ENCODE peak calls at places on chromosomes 4 and X, in six cellular contexts. V is H9, P is AG09319, Z is sigmoid colon, H is upper lobe of right lung, U is hepatocyte. A is an unnamed sample.

GRCh38 chr4:53686521-53686920 is 95.2 kb upstream of the LNX1 start:
- DNase-seq in V (no peak), P (no peak), Z (no peak), H (no peak), U (no peak), A (no peak)

GRCh38 chr4:153472122-153473037 is 6.2 kb downstream of the TMEM131L start:
- DNase-seq in V (no peak), P (no peak), Z (no peak), H (no peak), U (no peak), A (peak)

GRCh38 chr4:48180234-48180633 is 46.2 kb upstream of the TXK start:
- DNase-seq in V (no peak), P (no peak), Z (no peak), H (no peak), U (no peak), A (no peak)

GRCh38 chrX:49272426-49272825 is 2.8 kb downstream of the PPP1R3F start:
- DNase-seq in V (no peak), P (no peak), Z (peak), H (no peak), U (no peak), A (no peak)

GRCh38 chrX:47129879-47130358 is 14.6 kb downstream of the NDUFB11 start:
- DNase-seq in V (no peak), P (no peak), Z (peak), H (no peak), U (no peak), A (no peak)

GRCh38 chr4:45284400-45285085 is 558.2 kb upstream of the GNPDA2 start:
- DNase-seq in V (no peak), P (no peak), Z (no peak), H (peak), U (no peak), A (no peak)

GRCh38 chr4:7392438-7393374 is 42.0 kb downstream of the PSAPL1 start:
- DNase-seq in V (peak), P (no peak), Z (no peak), H (no peak), U (no peak), A (no peak)

GRCh38 chrX:15616531-15616930 is 15.8 kb upstream of the ACE2 start:
- DNase-seq in V (no peak), P (no peak), Z (no peak), H (no peak), U (no peak), A (no peak)

GRCh38 chr4:143352720-143353119 is 16.0 kb downstream of the GAB1 start:
- DNase-seq in V (no peak), P (no peak), Z (no peak), H (no peak), U (no peak), A (no peak)

GRCh38 chr4:53694666-53695065 is 103.4 kb upstream of the LNX1 start:
- DNase-seq in V (no peak), P (no peak), Z (no peak), H (no peak), U (no peak), A (no peak)

GRCh38 chr4:3514221-3514780 is 17.9 kb downstream of the LRPAP1 start:
- DNase-seq in V (no peak), P (no peak), Z (no peak), H (no peak), U (no peak), A (no peak)

GRCh38 chr4:183505556-183506388 is 914 bp downstream of the ING2 start:
- DNase-seq in V (peak), P (peak), Z (peak), H (peak), U (peak), A (peak)

GRCh38 chr4:143616771-143617170 is 83.7 kb downstream of the FREM3 start:
- DNase-seq in V (no peak), P (no peak), Z (no peak), H (no peak), U (no peak), A (peak)

GRCh38 chrX:148037020-148037419 is 55.9 kb downstream of the FMR1NB start:
- DNase-seq in V (no peak), P (no peak), Z (no peak), H (no peak), U (no peak), A (no peak)

GRCh38 chr4:189769131-189769530 is 171.5 kb upstream of the FRG1 start:
- DNase-seq in V (peak), P (no peak), Z (no peak), H (no peak), U (no peak), A (no peak)

GRCh38 chrX:141839856-141840255 is 1.7 kb downstream of the MAGEC3 start:
- DNase-seq in V (no peak), P (no peak), Z (no peak), H (no peak), U (no peak), A (no peak)

GRCh38 chr4:80017125-80017854 is 55.7 kb downstream of the ANTXR2 start:
- DNase-seq in V (no peak), P (no peak), Z (no peak), H (no peak), U (no peak), A (no peak)

GRCh38 chr4:89765966-89766365 is 71.0 kb downstream of the SNCA start:
- DNase-seq in V (no peak), P (peak), Z (no peak), H (no peak), U (no peak), A (no peak)

GRCh38 chr4:128465523-128465922 is 177.9 kb upstream of the PGRMC2 start:
- DNase-seq in V (no peak), P (no peak), Z (no peak), H (no peak), U (no peak), A (no peak)

GRCh38 chrX:72461766-72462165 is 110.9 kb downstream of the HDAC8 start:
- DNase-seq in V (no peak), P (no peak), Z (no peak), H (no peak), U (no peak), A (no peak)

GRCh38 chrX:123424546-123424945 is 240.5 kb downstream of the GRIA3 start:
- DNase-seq in V (no peak), P (no peak), Z (no peak), H (no peak), U (no peak), A (peak)

GRCh38 chrX:51837926-51838325 is 55.5 kb upstream of the MAGED1 start:
- DNase-seq in V (no peak), P (peak), Z (peak), H (no peak), U (peak), A (no peak)

GRCh38 chrX:44344687-44345086 is 1.2 kb upstream of the EFHC2 start:
- DNase-seq in V (no peak), P (no peak), Z (no peak), H (no peak), U (no peak), A (no peak)

GRCh38 chrX:44343412-44343942 is at the start of gene EFHC2:
- DNase-seq in V (peak), P (no peak), Z (peak), H (peak), U (peak), A (peak)

GRCh38 chrX:44338361-44338760 is 5.1 kb downstream of the EFHC2 start:
- DNase-seq in V (no peak), P (no peak), Z (no peak), H (no peak), U (no peak), A (no peak)

GRCh38 chrX:44342866-44343265 is 606 bp downstream of the EFHC2 start:
- DNase-seq in V (no peak), P (no peak), Z (no peak), H (no peak), U (no peak), A (no peak)

DNA sequence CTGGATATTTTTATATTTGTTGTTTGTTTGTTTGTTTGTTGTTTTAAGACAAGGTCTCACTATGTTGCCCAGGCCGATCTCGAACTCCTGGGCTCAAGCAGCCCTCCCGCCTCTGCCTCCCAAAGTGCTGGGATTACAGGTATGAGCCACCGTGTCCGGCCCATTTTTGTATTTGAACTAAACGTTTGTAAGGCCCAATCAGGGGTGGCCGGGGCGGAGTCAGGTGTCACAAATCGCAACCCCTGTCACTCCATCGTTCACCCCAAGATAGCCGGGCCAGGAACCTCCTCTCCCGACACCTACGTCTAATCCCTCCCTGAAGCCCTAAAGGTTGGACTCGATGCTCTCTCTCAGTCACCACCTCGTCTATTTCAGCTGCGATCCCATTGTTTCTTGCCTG is 722 bp upstream of the EFHC2 start:
- DNase-seq in V (peak), P (no peak), Z (no peak), H (peak), U (no peak), A (peak)
- TF ChIP-seq CTCF in V (no peak), P (no peak), Z (no peak), H (no peak), U (no peak), A (no peak)

DNA sequence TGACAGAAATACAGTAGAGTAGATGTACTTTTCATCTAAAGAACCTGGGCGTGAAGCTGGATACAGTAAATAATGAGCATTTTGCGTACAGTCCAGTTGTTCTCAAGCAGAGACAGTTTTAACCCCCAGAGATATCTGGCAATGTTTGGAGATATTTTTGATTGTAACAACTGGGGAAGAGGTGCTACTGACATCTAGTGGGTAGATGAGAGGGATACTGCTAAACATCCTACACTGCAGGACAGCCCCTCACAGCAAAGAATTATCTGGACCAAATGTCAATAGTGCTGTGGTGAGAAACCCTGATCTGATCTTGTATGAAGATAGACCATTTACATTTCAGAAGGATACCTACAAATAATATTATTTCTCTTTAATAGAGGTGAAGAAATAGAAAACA is 200.2 kb upstream of the FAM47A start:
- DNase-seq in V (no peak), P (no peak), Z (no peak), H (no peak), U (no peak), A (no peak)
- TF ChIP-seq CTCF in V (peak), P (peak), Z (no peak), H (peak), U (peak), A (no peak)

DNA sequence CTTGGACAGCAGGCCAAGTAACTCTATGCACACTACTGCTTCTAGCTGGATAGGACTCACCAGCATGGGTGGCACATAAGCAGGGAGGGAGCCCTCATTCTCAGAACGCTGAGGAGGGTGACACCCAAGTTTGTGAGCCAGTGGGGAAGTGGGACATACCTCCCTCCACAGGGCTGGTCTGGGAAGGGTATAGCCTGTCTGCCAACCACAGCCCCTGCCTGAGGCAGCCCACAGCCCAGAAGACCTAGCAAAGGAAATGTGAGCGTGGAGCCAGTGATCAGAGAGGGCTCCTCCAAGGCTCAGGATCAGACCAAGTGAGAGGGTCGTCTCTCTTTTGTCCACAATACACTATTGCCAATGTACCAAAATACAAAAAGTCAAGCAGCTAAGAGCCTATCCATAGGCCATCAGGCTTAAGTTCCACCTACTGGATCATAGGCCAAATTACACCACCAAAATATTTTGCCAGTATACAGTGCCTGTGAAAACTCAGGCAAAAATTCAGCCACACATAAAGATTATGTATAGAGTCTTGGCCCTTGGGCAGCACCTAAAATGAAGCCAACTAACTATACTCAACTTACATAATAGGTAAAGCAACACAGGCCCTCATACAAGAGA is 1203.1 kb downstream of the PCDH18 start:
- DNase-seq in V (no peak), P (no peak), Z (no peak), H (no peak), U (no peak), A (no peak)
- TF ChIP-seq CTCF in V (peak), P (no peak), Z (no peak), H (no peak), U (peak), A (no peak)

GRCh38 chr4:83905952-83906351 is 370.0 kb downstream of the GPAT3 start:
- DNase-seq in V (peak), P (no peak), Z (no peak), H (no peak), U (no peak), A (no peak)
- TF ChIP-seq CTCF in V (peak), P (no peak), Z (no peak), H (no peak), U (peak), A (peak)

GRCh38 chr4:962231-963208 is 10.8 kb downstream of the DGKQ start:
- DNase-seq in V (no peak), P (no peak), Z (peak), H (no peak), U (no peak), A (no peak)
- TF ChIP-seq CTCF in V (peak), P (no peak), Z (no peak), H (no peak), U (no peak), A (no peak)

GRCh38 chr4:99402765-99403164 is 32.4 kb downstream of the ADH7 start:
- DNase-seq in V (peak), P (no peak), Z (no peak), H (no peak), U (no peak), A (no peak)
- TF ChIP-seq CTCF in V (peak), P (no peak), Z (no peak), H (no peak), U (no peak), A (no peak)

GRCh38 chrX:107775734-107776511 is at the start of gene TSC22D3:
- DNase-seq in V (peak), P (no peak), Z (peak), H (peak), U (peak), A (peak)
- TF ChIP-seq CTCF in V (no peak), P (peak), Z (no peak), H (peak), U (peak), A (no peak)

GRCh38 chrX:104564921-104565703 is 887 bp upstream of the IL1RAPL2 start:
- DNase-seq in V (peak), P (no peak), Z (no peak), H (no peak), U (no peak), A (no peak)

GRCh38 chrX:104567506-104567905 is 1.5 kb downstream of the IL1RAPL2 start:
- DNase-seq in V (no peak), P (no peak), Z (no peak), H (no peak), U (no peak), A (no peak)

GRCh38 chrX:104566921-104567501 is 1.0 kb downstream of the IL1RAPL2 start:
- DNase-seq in V (peak), P (no peak), Z (no peak), H (no peak), U (peak), A (no peak)

GRCh38 chrX:104564335-104564734 is 1.7 kb upstream of the IL1RAPL2 start:
- DNase-seq in V (no peak), P (no peak), Z (no peak), H (no peak), U (no peak), A (no peak)

GRCh38 chrX:104565791-104566687 is at the start of gene IL1RAPL2:
- DNase-seq in V (peak), P (no peak), Z (no peak), H (peak), U (peak), A (peak)
- TF ChIP-seq CTCF in V (peak), P (peak), Z (no peak), H (peak), U (peak), A (peak)

GRCh38 chrX:57282568-57282967 is 3.9 kb upstream of the FAAH2 start:
- DNase-seq in V (no peak), P (no peak), Z (no peak), H (no peak), U (no peak), A (no peak)

GRCh38 chrX:57289089-57289488 is 2.6 kb downstream of the FAAH2 start:
- DNase-seq in V (no peak), P (no peak), Z (no peak), H (no peak), U (no peak), A (no peak)

GRCh38 chrX:57285001-57285400 is 1.5 kb upstream of the FAAH2 start:
- DNase-seq in V (no peak), P (no peak), Z (no peak), H (no peak), U (no peak), A (no peak)

GRCh38 chrX:57286507-57287251 is at the start of gene FAAH2:
- DNase-seq in V (peak), P (no peak), Z (no peak), H (peak), U (peak), A (peak)
- TF ChIP-seq CTCF in V (peak), P (no peak), Z (no peak), H (no peak), U (peak), A (no peak)

DNA sequence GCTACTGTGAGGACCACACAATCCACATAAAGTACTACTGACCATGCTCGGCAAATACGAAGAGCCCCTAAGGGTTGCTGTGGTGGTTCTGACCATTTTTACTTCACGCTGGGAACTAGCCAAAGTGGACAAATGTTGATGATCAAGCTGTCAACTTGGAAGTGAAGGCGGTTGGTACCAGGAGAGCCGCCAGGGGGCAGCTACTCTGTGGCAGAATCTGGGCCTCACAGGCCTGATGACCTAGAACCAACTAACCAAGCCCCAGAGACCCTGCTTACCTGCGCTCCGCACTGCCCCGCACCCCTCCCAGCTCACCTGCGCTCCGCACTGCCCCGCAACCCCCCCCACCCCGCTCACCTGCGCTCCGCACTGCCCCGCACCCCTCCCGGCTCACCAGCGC is 5.6 kb downstream of the GAK start:
- DNase-seq in V (peak), P (no peak), Z (no peak), H (peak), U (peak), A (no peak)
- TF ChIP-seq CTCF in V (peak), P (peak), Z (no peak), H (peak), U (peak), A (no peak)